ENCODE peak calls at places on chromosome 22, in seven cellular contexts. One of them, this sample, is unnamed.

GRCh38 chr22:25509391-25509791 is 55.1 kb upstream of the GRK3 start:
- DNase-seq in A549: no peak
- DNase-seq in endothelial cell: no peak
- DNase-seq in central memory CD4-positive, alpha-beta T cell: no peak
- DNase-seq in choroid plexus epithelial cell: no peak
- DNase-seq in caudate nucleus: no peak
- DNase-seq in GM04504: no peak
- DNase-seq in this sample: no peak

GRCh38 chr22:39530692-39531331 is 1.7 kb downstream of the RPS19BP1 start:
- DNase-seq in caudate nucleus: no peak
- DNase-seq in A549: no peak
- DNase-seq in GM04504: no peak
- DNase-seq in choroid plexus epithelial cell: peak
- DNase-seq in central memory CD4-positive, alpha-beta T cell: peak
- DNase-seq in endothelial cell: no peak
- DNase-seq in this sample: peak

GRCh38 chr22:17772249-17772962 is 1.9 kb downstream of the BID start:
- DNase-seq in caudate nucleus: no peak
- DNase-seq in GM04504: no peak
- DNase-seq in A549: no peak
- DNase-seq in central memory CD4-positive, alpha-beta T cell: no peak
- DNase-seq in choroid plexus epithelial cell: no peak
- DNase-seq in endothelial cell: no peak
- DNase-seq in this sample: no peak

GRCh38 chr22:48244388-48245118 is 1482.1 kb downstream of the TBC1D22A start:
- DNase-seq in choroid plexus epithelial cell: no peak
- DNase-seq in caudate nucleus: no peak
- DNase-seq in endothelial cell: no peak
- DNase-seq in central memory CD4-positive, alpha-beta T cell: no peak
- DNase-seq in A549: no peak
- DNase-seq in GM04504: no peak
- DNase-seq in this sample: no peak

GRCh38 chr22:20550851-20551744 is 43.7 kb downstream of the MED15 start:
- DNase-seq in central memory CD4-positive, alpha-beta T cell: peak
- DNase-seq in caudate nucleus: peak
- DNase-seq in GM04504: no peak
- DNase-seq in endothelial cell: no peak
- DNase-seq in A549: no peak
- DNase-seq in choroid plexus epithelial cell: peak
- DNase-seq in this sample: peak

GRCh38 chr22:38320605-38321402 is 3.6 kb upstream of the CSNK1E start:
- DNase-seq in caudate nucleus: no peak
- DNase-seq in GM04504: no peak
- DNase-seq in endothelial cell: no peak
- DNase-seq in choroid plexus epithelial cell: no peak
- DNase-seq in central memory CD4-positive, alpha-beta T cell: no peak
- DNase-seq in A549: no peak
- DNase-seq in this sample: no peak

GRCh38 chr22:38923463-38924196 is 33.8 kb upstream of the APOBEC3A start:
- DNase-seq in caudate nucleus: peak
- DNase-seq in choroid plexus epithelial cell: peak
- DNase-seq in A549: peak
- DNase-seq in central memory CD4-positive, alpha-beta T cell: no peak
- DNase-seq in GM04504: peak
- DNase-seq in endothelial cell: no peak
- DNase-seq in this sample: peak

GRCh38 chr22:28188480-28188879 is 269.4 kb upstream of the PITPNB start:
- DNase-seq in caudate nucleus: no peak
- DNase-seq in GM04504: no peak
- DNase-seq in A549: no peak
- DNase-seq in choroid plexus epithelial cell: no peak
- DNase-seq in endothelial cell: no peak
- DNase-seq in central memory CD4-positive, alpha-beta T cell: no peak
- DNase-seq in this sample: no peak

GRCh38 chr22:48208894-48209293 is 1446.4 kb downstream of the TBC1D22A start:
- DNase-seq in central memory CD4-positive, alpha-beta T cell: no peak
- DNase-seq in A549: no peak
- DNase-seq in caudate nucleus: no peak
- DNase-seq in endothelial cell: no peak
- DNase-seq in GM04504: no peak
- DNase-seq in choroid plexus epithelial cell: no peak
- DNase-seq in this sample: no peak

GRCh38 chr22:44542561-44543222 is 44.7 kb upstream of the RTL6 start:
- DNase-seq in caudate nucleus: no peak
- DNase-seq in choroid plexus epithelial cell: no peak
- DNase-seq in A549: no peak
- DNase-seq in endothelial cell: no peak
- DNase-seq in central memory CD4-positive, alpha-beta T cell: no peak
- DNase-seq in GM04504: no peak
- DNase-seq in this sample: no peak

GRCh38 chr22:24134090-24134846 is 47.0 kb upstream of the SUSD2 start:
- DNase-seq in choroid plexus epithelial cell: peak
- DNase-seq in A549: no peak
- DNase-seq in endothelial cell: no peak
- DNase-seq in central memory CD4-positive, alpha-beta T cell: peak
- DNase-seq in caudate nucleus: peak
- DNase-seq in GM04504: no peak
- DNase-seq in this sample: no peak

GRCh38 chr22:25077056-25077455 is 122.6 kb upstream of the CRYBB3 start:
- DNase-seq in GM04504: no peak
- DNase-seq in choroid plexus epithelial cell: no peak
- DNase-seq in endothelial cell: no peak
- DNase-seq in A549: no peak
- DNase-seq in caudate nucleus: no peak
- DNase-seq in central memory CD4-positive, alpha-beta T cell: no peak
- DNase-seq in this sample: no peak

This sample was measured in A673.